ENCODE peak calls at places on chromosomes 12 and 14, in seven cellular contexts. V, R, C, L, Z, U and W are unnamed samples.
A peak's percentile ranks its signal among the peaks of the same experiment; 100 is the strongest.

GRCh38 chr12:75890141-75890540 is 141.4 kb downstream of the PHLDA1 start:
- DNase-seq in V (no peak), R (no peak), C (peak; percentile 34), L (no peak), Z (no peak), U (no peak), W (no peak)

GRCh38 chr14:65433646-65434045 is 21.1 kb downstream of the FUT8 start:
- DNase-seq in V (no peak), R (no peak), C (no peak), L (no peak), Z (no peak), U (no peak), W (no peak)

GRCh38 chr14:61661471-61661988 is 33.8 kb upstream of the HIF1A start:
- DNase-seq in V (no peak), R (no peak), C (peak; percentile 58), L (no peak), Z (no peak), U (no peak), W (peak; percentile 64)

GRCh38 chr12:104505095-104505819 is 48.5 kb downstream of the CHST11 start:
- DNase-seq in V (no peak), R (no peak), C (no peak), L (no peak), Z (no peak), U (no peak), W (no peak)

GRCh38 chr14:77105554-77105953 is 7.5 kb downstream of the CIPC start:
- DNase-seq in V (no peak), R (no peak), C (no peak), L (no peak), Z (no peak), U (no peak), W (no peak)

GRCh38 chr12:80100566-80100965 is 1.2 kb downstream of the OTOGL start:
- DNase-seq in V (no peak), R (no peak), C (peak; percentile 77), L (no peak), Z (no peak), U (no peak), W (peak; percentile 16)

GRCh38 chr12:27970981-27971489 is 1.5 kb downstream of the PTHLH start:
- DNase-seq in V (peak; percentile 32), R (no peak), C (no peak), L (no peak), Z (no peak), U (no peak), W (peak; percentile 16)

GRCh38 chr14:102928412-102929348 is 6.2 kb downstream of the AMN start:
- DNase-seq in V (peak; percentile 79), R (peak; percentile 43), C (peak; percentile 5), L (peak; percentile 63), Z (peak; percentile 82), U (peak; percentile 97), W (peak; percentile 46)

DNA sequence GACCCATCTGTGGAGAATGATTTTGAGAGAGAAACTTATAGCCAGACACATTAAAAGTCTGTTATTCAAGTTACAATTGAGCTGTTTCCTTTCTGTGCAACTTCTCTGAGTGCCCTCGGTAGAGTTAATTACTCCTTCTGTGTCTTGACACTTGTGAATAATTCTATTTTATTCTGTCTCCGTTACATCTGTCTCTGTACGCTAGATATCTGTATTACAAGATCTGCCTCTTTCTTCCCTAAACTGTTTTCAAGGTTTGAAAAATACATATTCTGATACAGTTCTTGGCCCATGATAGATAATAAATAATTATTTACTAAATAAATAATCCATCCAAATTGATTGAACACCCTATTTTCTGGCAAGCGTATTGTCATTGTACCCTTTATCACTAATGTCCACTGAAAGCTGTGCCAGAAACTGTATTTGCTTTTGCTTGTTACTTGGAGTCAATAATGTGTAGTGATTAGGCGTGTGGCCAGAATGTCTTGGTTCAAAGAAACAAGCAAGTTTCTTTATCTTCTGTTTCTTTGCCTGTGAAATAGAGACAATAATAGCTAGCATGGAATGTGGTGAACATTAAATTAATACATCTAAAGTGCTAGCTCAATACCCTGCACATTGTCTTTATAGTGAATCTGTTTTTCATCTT is 40.1 kb downstream of the FRS2 start:
- DNase-seq in V (no peak), R (peak; percentile 19), C (no peak), L (no peak), Z (no peak), U (no peak), W (no peak)
- H3K4me3 ChIP-seq in V (no peak overlapping the region), R (no peak overlapping the region), C (no peak overlapping the region), L (no peak overlapping the region), Z (no peak overlapping the region), U (no peak overlapping the region), W (no peak overlapping the region)

GRCh38 chr12:114412825-114413749 is 7.1 kb upstream of the TBX5 start:
- DNase-seq in V (no peak), R (no peak), C (peak; percentile 28), L (no peak), Z (no peak), U (no peak), W (no peak)

GRCh38 chr12:114411081-114411836 is 5.3 kb upstream of the TBX5 start:
- DNase-seq in V (no peak), R (no peak), C (peak; percentile 68), L (no peak), Z (no peak), U (no peak), W (peak; percentile 29)

GRCh38 chr12:114409796-114410520 is 4.0 kb upstream of the TBX5 start:
- DNase-seq in V (no peak), R (no peak), C (peak; percentile 46), L (no peak), Z (no peak), U (no peak), W (peak; percentile 30)

GRCh38 chr12:114414031-114414865 is 8.3 kb upstream of the TBX5 start:
- DNase-seq in V (no peak), R (no peak), C (peak; percentile 46), L (no peak), Z (no peak), U (no peak), W (peak; percentile 19)

DNA sequence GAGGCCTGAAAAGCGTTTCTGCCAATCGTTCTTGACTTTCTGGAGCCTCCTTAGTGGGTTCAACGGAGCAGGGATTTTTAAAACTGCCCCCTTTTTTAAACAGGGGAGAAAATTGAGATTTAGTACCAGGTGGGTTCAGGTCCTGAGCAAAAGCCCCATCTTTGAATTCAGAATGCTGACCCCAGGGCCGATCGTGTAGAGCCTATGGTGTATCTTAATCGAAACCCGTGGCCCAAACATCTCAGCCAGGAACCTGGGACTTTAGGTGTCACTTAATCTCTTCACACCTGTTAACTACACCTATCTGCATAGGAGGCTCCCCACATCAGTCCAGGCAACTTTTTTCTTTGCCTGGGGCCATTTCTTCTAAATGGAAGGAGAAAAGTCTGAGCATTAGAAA is 6.4 kb upstream of the TBX5 start:
- DNase-seq in V (no peak), R (no peak), C (no peak), L (no peak), Z (no peak), U (no peak), W (no peak)
- TF ChIP-seq CTCF in V (no peak), R (no peak), C (no peak), L (no peak), Z (no peak), U (no peak), W (no peak)

GRCh38 chr12:102965281-102966155 is 8.0 kb downstream of the ASCL1 start:
- DNase-seq in V (no peak), R (no peak), C (no peak), L (no peak), Z (no peak), U (no peak), W (no peak)

GRCh38 chr12:102962532-102962931 is 5.1 kb downstream of the ASCL1 start:
- DNase-seq in V (no peak), R (no peak), C (no peak), L (no peak), Z (no peak), U (no peak), W (no peak)

GRCh38 chr12:102962986-102963385 is 5.5 kb downstream of the ASCL1 start:
- DNase-seq in V (no peak), R (no peak), C (no peak), L (no peak), Z (no peak), U (no peak), W (no peak)

GRCh38 chr12:102964872-102965271 is 7.4 kb downstream of the ASCL1 start:
- DNase-seq in V (no peak), R (peak; percentile 18), C (no peak), L (no peak), Z (no peak), U (peak; percentile 75), W (no peak)

DNA sequence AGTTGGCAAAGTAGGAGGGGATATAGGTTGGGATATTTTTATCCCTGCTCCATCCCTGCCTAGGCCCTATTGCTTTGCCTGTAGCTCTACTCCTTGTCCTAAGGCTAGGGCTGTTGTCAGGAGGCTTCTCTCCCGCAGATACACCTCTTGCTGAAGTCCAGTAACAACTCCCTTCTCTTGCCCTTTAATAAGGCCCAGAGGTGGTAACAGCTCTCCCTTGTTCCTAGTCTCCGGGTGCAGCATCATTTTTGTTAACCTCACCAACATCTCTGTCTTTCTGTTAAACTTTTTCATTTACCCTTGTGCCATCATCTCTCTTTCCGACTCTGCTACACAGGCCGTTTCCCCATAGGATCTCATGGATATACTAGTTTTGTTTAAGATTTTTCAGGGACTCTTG is 6.3 kb downstream of the ASCL1 start:
- DNase-seq in V (no peak), R (no peak), C (no peak), L (no peak), Z (no peak), U (no peak), W (no peak)
- H3K4me3 ChIP-seq in V (no peak overlapping the region), R (no peak overlapping the region), C (no peak overlapping the region), L (no peak overlapping the region), Z (no peak overlapping the region), U (no peak overlapping the region), W (no peak overlapping the region)

GRCh38 chr14:21025374-21026151 is 702 bp upstream of the NDRG2 start:
- DNase-seq in V (peak; percentile 95), R (peak; percentile 43), C (no peak), L (peak; percentile 93), Z (peak; percentile 81), U (peak; percentile 76), W (no peak)
- TF ChIP-seq CTCF in V (no peak), R (no peak), C (no peak), L (no peak), Z (no peak), U (no peak), W (no peak)

GRCh38 chr12:94874086-94874985 is 129.2 kb downstream of the NDUFA12 start:
- DNase-seq in V (no peak), R (no peak), C (no peak), L (no peak), Z (no peak), U (no peak), W (no peak)
- H3K4me3 ChIP-seq in V (peak overlapping the region; percentile 63), R (peak overlapping the region; percentile 27), C (no peak overlapping the region), L (peak overlapping the region; percentile 49), Z (peak overlapping the region; percentile 65), U (no peak overlapping the region), W (peak overlapping the region; percentile 68)